ENCODE peak calls at places on chromosome 17, in ten cellular contexts. P, F, Q, S, L, V, J, A, O and D are unnamed samples.

GRCh38 chr17:8955021-8955420 is 10.5 kb downstream of the PIK3R5 start:
- DNase-seq in P (no peak), F (no peak), Q (no peak), S (no peak), L (no peak), V (no peak), J (no peak), A (no peak), O (no peak), D (no peak)

GRCh38 chr17:17985555-17985954 is 12.9 kb downstream of the DRC3 start:
- DNase-seq in P (no peak), F (no peak), Q (no peak), S (no peak), L (peak; percentile 23), V (no peak), J (no peak), A (no peak), O (no peak), D (no peak)

GRCh38 chr17:63434951-63435571 is 11.0 kb downstream of the CYB561 start:
- DNase-seq in P (peak; percentile 88), F (no peak), Q (no peak), S (peak; percentile 88), L (peak; percentile 47), V (peak; percentile 43), J (no peak), A (no peak), O (peak; percentile 83), D (no peak)

GRCh38 chr17:17071531-17072360 is 29.5 kb downstream of the MPRIP start:
- DNase-seq in P (no peak), F (no peak), Q (no peak), S (peak; percentile 70), L (no peak), V (no peak), J (no peak), A (no peak), O (peak; percentile 3), D (no peak)

GRCh38 chr17:1147664-1148063 is 32.1 kb downstream of the ABR start:
- DNase-seq in P (peak; percentile 91), F (peak; percentile 56), Q (peak; percentile 80), S (peak; percentile 79), L (peak; percentile 54), V (peak; percentile 83), J (no peak), A (peak; percentile 73), O (peak; percentile 88), D (no peak)

GRCh38 chr17:32349503-32349853 is 479 bp upstream of the ZNF207 start:
- DNase-seq in P (peak; percentile 31), F (no peak), Q (no peak), S (peak; percentile 22), L (peak; percentile 25), V (no peak), J (no peak), A (no peak), O (peak; percentile 27), D (no peak)

GRCh38 chr17:1420163-1420562 is 20.1 kb upstream of the YWHAE start:
- DNase-seq in P (no peak), F (no peak), Q (no peak), S (no peak), L (no peak), V (no peak), J (no peak), A (no peak), O (no peak), D (no peak)

GRCh38 chr17:9446528-9446927 is 129.1 kb downstream of the STX8 start:
- DNase-seq in P (no peak), F (no peak), Q (no peak), S (no peak), L (peak; percentile 18), V (no peak), J (no peak), A (no peak), O (no peak), D (no peak)

GRCh38 chr17:15999974-16000827 is 577 bp downstream of the TTC19 start:
- DNase-seq in P (no peak), F (no peak), Q (no peak), S (peak; percentile 44), L (peak; percentile 44), V (no peak), J (no peak), A (peak; percentile 52), O (no peak), D (no peak)

GRCh38 chr17:58247511-58248363 is 9.4 kb downstream of the LPO start:
- DNase-seq in P (no peak), F (no peak), Q (no peak), S (no peak), L (no peak), V (no peak), J (no peak), A (no peak), O (no peak), D (no peak)

GRCh38 chr17:27083408-27084185 is 210.3 kb upstream of the WSB1 start:
- DNase-seq in P (no peak), F (no peak), Q (no peak), S (no peak), L (no peak), V (no peak), J (no peak), A (no peak), O (no peak), D (no peak)

GRCh38 chr17:35286120-35286781 is 43.4 kb downstream of the SLFN5 start:
- DNase-seq in P (no peak), F (no peak), Q (no peak), S (peak; percentile 9), L (peak; percentile 41), V (no peak), J (no peak), A (no peak), O (no peak), D (no peak)

GRCh38 chr17:79023886-79024771 is at the start of gene C1QTNF1:
- DNase-seq in P (peak; percentile 73), F (peak; percentile 36), Q (peak; percentile 79), S (peak; percentile 30), L (peak; percentile 88), V (peak; percentile 70), J (no peak), A (peak; percentile 55), O (peak; percentile 70), D (peak; percentile 76)

GRCh38 chr17:8140413-8141029 is 11.7 kb downstream of the PER1 start:
- DNase-seq in P (peak; percentile 20), F (no peak), Q (no peak), S (no peak), L (no peak), V (no peak), J (no peak), A (no peak), O (no peak), D (no peak)

GRCh38 chr17:76202516-76202915 is 37.8 kb downstream of the RNF157 start:
- DNase-seq in P (no peak), F (no peak), Q (no peak), S (peak; percentile 85), L (no peak), V (no peak), J (no peak), A (no peak), O (no peak), D (no peak)

GRCh38 chr17:77644981-77645380 is 313.5 kb upstream of the TNRC6C start:
- DNase-seq in P (no peak), F (no peak), Q (no peak), S (no peak), L (no peak), V (peak; percentile 38), J (no peak), A (no peak), O (no peak), D (no peak)
- TF ChIP-seq CTCF in P (no peak), F (no peak), Q (no peak), S (no peak), L (peak; percentile 22), V (no peak), J (no peak), A (no peak), O (no peak), D (no peak)

GRCh38 chr17:51926448-51926847 is 232.1 kb downstream of the CA10 start:
- DNase-seq in P (no peak), F (no peak), Q (no peak), S (no peak), L (no peak), V (no peak), J (no peak), A (no peak), O (no peak), D (no peak)

DNA sequence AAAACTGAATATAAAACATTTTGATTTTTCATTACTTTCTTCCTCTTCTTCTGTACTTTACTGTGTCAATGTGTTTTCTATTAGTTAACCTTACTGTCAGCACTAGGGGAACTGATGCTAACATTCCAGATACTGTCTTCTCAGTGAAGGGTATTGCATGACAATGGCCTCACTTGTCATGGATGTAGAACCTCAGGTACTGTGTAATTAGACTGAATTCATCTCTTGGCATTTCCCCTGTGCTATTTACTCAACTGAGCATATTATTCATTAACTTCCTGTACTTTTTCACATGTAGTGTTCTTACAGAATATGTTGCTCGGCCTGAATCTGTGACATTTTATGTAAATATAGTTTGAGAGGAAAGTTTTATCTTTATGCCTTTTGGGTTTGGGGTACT is 237.0 kb downstream of the CA10 start:
- DNase-seq in P (no peak), F (no peak), Q (no peak), S (no peak), L (no peak), V (no peak), J (no peak), A (no peak), O (no peak), D (no peak)
- TF ChIP-seq CTCF in P (no peak), F (no peak), Q (no peak), S (no peak), L (no peak), V (no peak), J (no peak), A (no peak), O (no peak), D (no peak)

GRCh38 chr17:3755335-3756030 is 31.8 kb downstream of the HASPIN start:
- DNase-seq in P (no peak), F (no peak), Q (no peak), S (peak; percentile 17), L (no peak), V (no peak), J (no peak), A (no peak), O (no peak), D (no peak)
- TF ChIP-seq CTCF in P (no peak), F (no peak), Q (no peak), S (no peak), L (no peak), V (no peak), J (no peak), A (no peak), O (no peak), D (no peak)

DNA sequence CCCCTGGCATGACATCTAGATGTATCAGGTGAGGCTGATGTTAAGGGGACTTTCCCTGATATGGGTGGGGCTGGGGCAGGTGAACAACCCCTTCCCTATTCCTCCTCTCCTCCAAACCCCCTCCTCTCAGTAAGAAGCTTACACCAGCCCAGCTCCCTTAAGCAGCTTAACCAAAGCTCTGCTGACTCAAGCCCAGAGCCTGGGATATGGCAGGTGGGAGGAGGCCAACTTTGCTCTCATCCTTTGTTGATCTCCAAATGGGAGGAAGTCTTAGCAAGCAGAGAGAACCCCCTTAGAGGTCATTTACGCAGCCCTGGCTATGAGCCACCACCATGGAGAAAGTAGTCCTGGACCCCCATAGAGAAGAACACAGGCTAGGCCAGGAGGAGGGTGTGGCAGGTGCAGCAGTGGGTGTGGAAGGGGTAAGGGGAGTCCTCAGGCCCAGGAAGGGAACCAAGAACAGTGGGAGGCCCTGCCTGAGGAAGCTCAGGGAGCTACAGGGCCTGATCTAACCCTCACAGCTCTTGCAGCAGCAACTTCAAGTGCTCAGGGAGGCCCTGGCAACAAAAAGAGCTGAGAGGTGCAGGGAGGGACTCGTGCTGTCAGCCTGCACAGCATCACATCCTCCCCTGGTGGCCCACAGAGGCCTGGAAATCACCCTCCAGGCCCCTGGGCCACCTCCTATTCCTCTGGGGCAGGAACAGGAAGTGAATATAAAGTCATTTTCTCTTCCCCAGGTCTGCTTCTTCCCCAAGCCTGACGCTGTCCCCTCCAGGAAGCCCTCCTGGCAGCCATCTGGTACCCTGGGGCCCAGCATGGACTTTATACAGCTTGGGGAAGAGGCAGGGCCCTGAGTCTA is 2.9 kb downstream of the UNC119 start:
- DNase-seq in P (no peak), F (no peak), Q (no peak), S (no peak), L (no peak), V (no peak), J (no peak), A (no peak), O (no peak), D (peak; percentile 83)
- TF ChIP-seq CTCF in P (no peak), F (no peak), Q (no peak), S (no peak), L (no peak), V (no peak), J (peak; percentile 2), A (no peak), O (no peak), D (no peak)